ENCODE peak calls at places on chromosome 6, in four cellular contexts. O, F, S and V are unnamed samples. For H3K27me3, the result is how much of the 10 kb centered on the place peaks cover.

GRCh38 chr6:6890400-6890858 is 217.3 kb upstream of the RREB1 start:
- DNase-seq in O (no peak), F (no peak), S (no peak), V (no peak)

GRCh38 chr6:125918681-125919566 is 37.6 kb upstream of the HINT3 start:
- DNase-seq in O (peak), F (peak), S (peak), V (peak)

GRCh38 chr6:150403458-150404245 is 34.8 kb downstream of the IYD start:
- DNase-seq in O (no peak), F (no peak), S (no peak), V (no peak)

GRCh38 chr6:46507426-46507825 is 16.2 kb upstream of the RCAN2 start:
- DNase-seq in O (no peak), F (no peak), S (no peak), V (no peak)

GRCh38 chr6:27419363-27419762 is 30.8 kb downstream of the ZNF391 start:
- DNase-seq in O (no peak), F (no peak), S (no peak), V (no peak)

GRCh38 chr6:106976270-106976669 is 1.7 kb upstream of the CD24 start:
- DNase-seq in O (no peak), F (no peak), S (no peak), V (no peak)

GRCh38 chr6:38498085-38498484 is 141.6 kb downstream of the BTBD9 start:
- DNase-seq in O (no peak), F (no peak), S (no peak), V (no peak)

GRCh38 chr6:90168693-90169131 is 127.9 kb downstream of the BACH2 start:
- DNase-seq in O (no peak), F (no peak), S (no peak), V (no peak)

GRCh38 chr6:37985355-37985754 is 165.8 kb downstream of the ZFAND3 start:
- DNase-seq in O (no peak), F (no peak), S (no peak), V (peak)

GRCh38 chr6:143068001-143068400 is 7.3 kb downstream of the AIG1 start:
- DNase-seq in O (no peak), F (no peak), S (no peak), V (no peak)

GRCh38 chr6:163490826-163491577 is 76.5 kb downstream of the QKI start:
- DNase-seq in O (no peak), F (no peak), S (peak), V (peak)

GRCh38 chr6:155448823-155449789 is 6.5 kb downstream of the NOX3 start:
- DNase-seq in O (no peak), F (no peak), S (no peak), V (no peak)

GRCh38 chr6:34439442-34439841 is 13.6 kb upstream of the RPS10 start:
- DNase-seq in O (no peak), F (no peak), S (no peak), V (no peak)

GRCh38 chr6:155325700-155326516 is 11.6 kb upstream of the TFB1M start:
- DNase-seq in O (no peak), F (peak), S (no peak), V (no peak)

GRCh38 chr6:159080217-159080976 is 35.6 kb upstream of the TAGAP start:
- DNase-seq in O (no peak), F (no peak), S (no peak), V (no peak)

GRCh38 chr6:6987749-6988148 is 120.0 kb upstream of the RREB1 start:
- DNase-seq in O (no peak), F (no peak), S (no peak), V (no peak)

GRCh38 chr6:143838395-143838794 is 4.7 kb upstream of the LTV1 start:
- DNase-seq in O (no peak), F (peak), S (no peak), V (no peak)

GRCh38 chr6:125943528-125944433 is 12.8 kb upstream of the HINT3 start:
- DNase-seq in O (no peak), F (no peak), S (no peak), V (no peak)

GRCh38 chr6:87731818-87732661 is 30.0 kb upstream of the AKIRIN2 start:
- DNase-seq in O (no peak), F (peak), S (peak), V (peak)

GRCh38 chr6:89273816-89274215 is 41.3 kb downstream of the GABRR2 start:
- DNase-seq in O (no peak), F (no peak), S (no peak), V (no peak)

GRCh38 chr6:156967852-156968251 is 190.7 kb downstream of the ARID1B start:
- DNase-seq in O (no peak), F (no peak), S (no peak), V (no peak)

GRCh38 chr6:38193051-38193450 is 373.5 kb downstream of the ZFAND3 start:
- DNase-seq in O (no peak), F (no peak), S (no peak), V (no peak)

GRCh38 chr6:107941627-107942026 is 16.4 kb downstream of the SEC63 start:
- DNase-seq in O (no peak), F (no peak), S (no peak), V (no peak)

GRCh38 chr6:32200711-32201475 is 8.4 kb upstream of the GPSM3 start:
- DNase-seq in O (no peak), F (no peak), S (no peak), V (no peak)

GRCh38 chr6:18154507-18155272 is at the start of gene TPMT:
- DNase-seq in O (no peak), F (no peak), S (no peak), V (no peak)

GRCh38 chr6:15798856-15799255 is 136.0 kb upstream of the DTNBP1 start:
- DNase-seq in O (no peak), F (no peak), S (no peak), V (no peak)

GRCh38 chr6:15793826-15794225 is 131.0 kb upstream of the DTNBP1 start:
- DNase-seq in O (no peak), F (no peak), S (no peak), V (no peak)

GRCh38 chr6:15793288-15793687 is 130.5 kb upstream of the DTNBP1 start:
- DNase-seq in O (no peak), F (no peak), S (no peak), V (no peak)

GRCh38 chr6:15796130-15796766 is 133.4 kb upstream of the DTNBP1 start:
- DNase-seq in O (no peak), F (no peak), S (no peak), V (no peak)

GRCh38 chr6:15796844-15797243 is 134.0 kb upstream of the DTNBP1 start:
- DNase-seq in O (no peak), F (no peak), S (no peak), V (no peak)
- H3K27ac ChIP-seq in O (no peak), F (no peak), S (no peak), V (no peak)

GRCh38 chr6:110534731-110535164 is 58.3 kb upstream of the SLC22A16 start:
- DNase-seq in O (no peak), F (no peak), S (no peak), V (no peak)
- H3K27me3 ChIP-seq in O (under half), F (under half), S (under half), V (under half)

DNA sequence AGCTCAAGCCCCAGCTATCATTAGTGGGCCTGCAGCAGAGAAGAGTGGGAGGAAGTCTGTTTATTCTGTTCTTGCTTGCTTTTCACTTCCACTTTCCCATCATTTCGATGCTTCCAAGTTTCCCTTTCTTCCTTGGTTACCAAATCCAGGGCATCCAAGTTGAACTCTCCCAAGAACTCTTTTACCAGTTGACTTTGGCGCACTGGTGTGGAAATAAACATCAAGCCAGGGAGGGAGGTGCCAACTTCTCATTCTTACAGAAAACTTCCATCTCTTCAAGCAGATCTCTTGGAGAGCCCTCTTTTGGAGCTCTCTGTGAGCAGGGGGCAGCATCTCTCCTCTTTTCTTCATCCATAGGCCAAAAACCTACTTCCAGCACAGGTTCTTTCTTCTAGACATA is 85.7 kb upstream of the RGS17 start:
- DNase-seq in O (no peak), F (no peak), S (no peak), V (no peak)
- H3K27ac ChIP-seq in O (no peak), F (no peak), S (no peak), V (no peak)

GRCh38 chr6:13009465-13009864 is 292.9 kb downstream of the PHACTR1 start:
- DNase-seq in O (no peak), F (no peak), S (no peak), V (no peak)

GRCh38 chr6:13012271-13012670 is 295.7 kb downstream of the PHACTR1 start:
- DNase-seq in O (no peak), F (no peak), S (no peak), V (no peak)

GRCh38 chr6:13012977-13013680 is 296.6 kb downstream of the PHACTR1 start:
- DNase-seq in O (no peak), F (no peak), S (no peak), V (no peak)

GRCh38 chr6:13013681-13014550 is 297.3 kb downstream of the PHACTR1 start:
- DNase-seq in O (no peak), F (no peak), S (no peak), V (no peak)

DNA sequence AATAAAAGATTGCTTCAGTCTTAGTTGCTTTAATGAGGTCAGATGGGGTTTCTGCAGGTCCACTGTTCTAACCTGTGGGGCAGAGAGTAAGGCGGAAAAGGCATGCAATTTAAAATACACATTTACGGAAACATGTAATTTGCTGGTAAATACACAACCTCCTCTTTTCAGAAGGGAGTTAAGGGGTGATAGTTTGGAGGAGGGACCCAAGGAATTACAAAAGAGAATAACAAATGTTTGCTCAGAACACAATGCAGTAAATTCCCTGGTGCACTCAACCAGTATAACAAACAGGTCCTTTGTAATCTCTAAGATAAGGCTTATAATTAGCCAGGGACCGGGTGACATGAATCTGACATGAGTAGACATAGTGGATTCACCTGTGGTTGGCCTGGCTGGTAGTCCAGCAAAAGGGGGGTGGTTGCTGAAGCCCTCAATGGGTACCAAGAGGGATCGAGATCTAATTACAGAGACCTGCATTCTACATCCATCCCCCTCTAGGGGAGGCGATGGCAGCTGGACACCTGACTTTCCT is 295.1 kb downstream of the PHACTR1 start:
- DNase-seq in O (no peak), F (peak), S (no peak), V (no peak)
- H3K27me3 ChIP-seq in O (under half), F (half or more), S (under half), V (under half)

DNA sequence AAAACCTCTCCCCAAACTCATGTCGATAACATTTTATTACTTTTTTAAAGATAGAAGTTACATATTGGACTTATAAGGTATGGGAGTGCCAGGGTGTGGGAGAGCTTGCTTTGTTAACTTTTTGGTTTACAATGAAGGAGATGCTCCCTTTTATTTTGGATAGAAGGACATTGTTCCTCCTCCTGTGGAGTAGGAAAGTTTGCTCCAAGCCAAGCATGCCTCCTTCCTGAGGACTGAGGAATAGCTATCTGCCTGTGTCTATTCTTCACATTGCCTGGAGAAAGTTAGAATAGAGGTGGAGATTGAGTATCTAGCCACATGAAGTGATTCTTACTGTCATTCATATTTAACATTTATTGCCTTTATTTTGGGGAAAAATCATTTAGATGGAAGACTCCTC is 71.9 kb downstream of the EYA4 start:
- DNase-seq in O (no peak), F (no peak), S (no peak), V (no peak)
- H3K27ac ChIP-seq in O (no peak), F (no peak), S (no peak), V (no peak)